ENCODE peak calls at places on chromosomes 4 and X, in ten cellular contexts. C is Peyer's patch, H is IMR-90, B is upper lobe of left lung, E is sigmoid colon, N is testis, L is body of pancreas, X is GM12878, P is spleen, D is gastrocnemius medialis. I is an unnamed sample.

GRCh38 chr4:55169352-55169959 is 44.1 kb upstream of the KDR start:
- DNase-seq in D (no peak), X (no peak), H (peak; percentile 50), E (no peak), B (no peak), P (no peak), L (no peak), C (no peak), N (no peak), I (peak; percentile 28)

GRCh38 chrX:38929966-38930421 is 128.7 kb downstream of the MID1IP1 start:
- DNase-seq in N (no peak), X (no peak), L (no peak), E (peak; percentile 74), D (peak; percentile 43), C (no peak), P (no peak), H (peak; percentile 87), B (no peak), I (no peak)

GRCh38 chr4:21710212-21710843 is 238.2 kb downstream of the KCNIP4 start:
- DNase-seq in P (no peak), N (no peak), D (no peak), L (no peak), H (no peak), B (no peak), X (no peak), C (no peak), E (no peak), I (no peak)

GRCh38 chr4:23958749-23959148 is 68.9 kb upstream of the PPARGC1A start:
- DNase-seq in N (no peak), H (no peak), L (no peak), P (no peak), C (no peak), B (no peak), D (no peak), X (no peak), E (no peak), I (no peak)

GRCh38 chrX:129875669-129876068 is 30.3 kb upstream of the UTP14A start:
- DNase-seq in X (no peak), C (no peak), H (peak; percentile 76), P (no peak), D (no peak), L (no peak), B (no peak), N (no peak), E (no peak), I (no peak)

GRCh38 chrX:10901290-10901633 is 209.9 kb upstream of the HCCS start:
- DNase-seq in E (no peak), D (no peak), C (no peak), X (no peak), B (no peak), L (no peak), N (no peak), H (peak; percentile 7), P (no peak), I (no peak)

GRCh38 chr4:78056265-78057129 is 626 bp upstream of the FRAS1 start:
- DNase-seq in C (peak; percentile 37), H (peak; percentile 24), L (peak; percentile 85), B (peak; percentile 59), E (peak; percentile 90), N (peak; percentile 81), P (peak; percentile 80), D (peak; percentile 72), X (no peak), I (peak; percentile 81)

GRCh38 chrX:97389761-97390192 is 506.1 kb downstream of the RPA4 start:
- DNase-seq in N (no peak), C (no peak), X (no peak), H (peak; percentile 84), P (no peak), B (no peak), D (no peak), E (no peak), L (no peak), I (no peak)

GRCh38 chr4:76384052-76384451 is 36.9 kb downstream of the CCDC158 start:
- DNase-seq in B (no peak), D (no peak), P (no peak), H (no peak), N (no peak), L (no peak), E (no peak), X (no peak), C (no peak), I (no peak)

GRCh38 chr4:184817494-184818215 is 8.1 kb downstream of the ACSL1 start:
- DNase-seq in N (no peak), D (no peak), X (no peak), E (no peak), H (no peak), P (peak; percentile 76), B (peak; percentile 39), C (peak; percentile 27), L (no peak), I (no peak)

GRCh38 chrX:149903889-149904748 is 23.1 kb downstream of the MAGEA8 start:
- DNase-seq in B (no peak), H (peak; percentile 6), L (no peak), C (no peak), N (no peak), E (no peak), P (no peak), X (peak; percentile 13), D (no peak), I (no peak)

GRCh38 chr4:48862038-48862437 is 31.1 kb downstream of the OCIAD1 start:
- DNase-seq in L (no peak), D (no peak), H (no peak), X (no peak), E (no peak), B (no peak), P (no peak), N (no peak), C (no peak), I (no peak)

GRCh38 chr4:4507923-4508322 is 33.9 kb downstream of the STX18 start:
- DNase-seq in H (no peak), P (no peak), D (no peak), E (no peak), N (no peak), B (no peak), C (no peak), X (no peak), L (no peak), I (no peak)

GRCh38 chr4:11470709-11471441 is 42.2 kb upstream of the HS3ST1 start:
- DNase-seq in B (no peak), L (no peak), H (no peak), D (no peak), P (no peak), C (no peak), X (no peak), E (no peak), N (no peak), I (no peak)

DNA sequence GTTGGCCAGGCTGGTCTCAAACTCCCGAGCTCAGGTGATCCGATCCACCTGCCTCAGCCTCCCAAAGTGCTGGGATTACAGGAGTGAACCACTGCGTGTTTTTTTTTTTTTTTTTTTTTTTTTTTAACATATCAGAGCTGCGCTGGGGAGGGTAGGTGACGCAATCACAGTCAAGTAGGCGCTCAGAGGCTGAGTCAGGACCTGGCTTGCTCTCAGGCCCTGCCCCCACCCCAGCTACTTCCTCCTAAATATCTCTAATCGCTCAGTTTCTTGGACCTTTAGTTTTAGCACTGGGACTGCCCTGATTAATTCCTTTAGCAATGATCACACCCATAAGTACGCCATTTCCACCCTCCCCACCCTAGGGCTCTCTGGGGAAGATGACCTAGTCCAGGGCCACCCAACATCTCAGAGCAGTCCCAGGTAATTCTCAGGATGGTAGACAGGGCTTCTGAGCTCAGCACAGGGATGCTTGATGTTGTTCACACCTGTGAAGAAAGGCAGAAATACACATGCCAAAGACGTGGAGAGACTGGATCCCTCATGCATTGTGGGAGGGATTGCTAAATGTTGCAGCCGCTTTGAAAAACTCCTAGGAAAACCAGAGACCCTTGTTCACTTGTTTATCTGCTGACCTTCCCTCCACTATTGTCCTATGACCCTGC is 50.2 kb downstream of the DDX3X start:
- DNase-seq in L (peak; percentile 62), N (peak; percentile 29), H (peak; percentile 86), D (peak; percentile 7), X (no peak), B (no peak), E (peak; percentile 75), C (peak; percentile 61), P (peak; percentile 88), I (peak; percentile 80)
- H3K27ac ChIP-seq in L (no peak overlapping the region), N (no peak overlapping the region), H (peak overlapping the region; percentile 68), D (no peak overlapping the region), X (no peak overlapping the region), B (no peak overlapping the region), E (no peak overlapping the region), C (peak overlapping the region; percentile 87), P (peak overlapping the region; percentile 78), I (peak overlapping the region; percentile 77)

DNA sequence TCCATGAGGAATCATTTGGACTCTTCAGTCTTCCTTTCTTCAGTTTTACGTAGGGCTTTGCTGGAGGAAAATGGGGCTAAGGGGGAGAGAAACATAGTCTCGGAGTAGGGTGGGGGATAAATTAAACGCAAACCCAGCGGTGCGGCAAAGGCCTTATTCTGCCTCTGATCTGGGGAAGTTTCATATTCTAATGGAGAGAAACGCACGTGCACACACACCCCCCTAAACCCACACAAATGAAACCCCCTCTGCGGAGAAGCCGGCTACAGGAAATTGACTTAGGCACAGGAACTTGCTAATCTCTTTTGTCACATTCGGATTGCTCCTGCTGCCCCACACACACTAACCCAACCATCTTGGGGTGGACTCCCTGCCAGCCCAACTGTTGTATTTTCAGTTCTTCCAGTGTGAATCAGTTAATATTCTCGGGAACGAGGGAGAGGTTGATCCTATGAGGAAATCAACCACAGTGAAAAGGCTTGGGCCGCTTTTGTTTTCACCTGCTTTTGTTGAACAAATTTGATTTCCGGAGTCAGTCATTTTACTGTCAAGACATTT is at the start of gene RHOH:
- DNase-seq in C (peak; percentile 88), D (no peak), P (peak; percentile 83), N (no peak), X (no peak), L (no peak), B (no peak), E (no peak), H (no peak), I (peak; percentile 42)
- H3K4me1 ChIP-seq in C (peaks cover 14% of the 10 kb centered on the region), D (no peaks in the 10 kb centered on the region), P (peaks cover 73% of the 10 kb centered on the region), N (no peaks in the 10 kb centered on the region), X (no peaks in the 10 kb centered on the region), L (peaks cover under 1% of the 10 kb centered on the region), B (no peaks in the 10 kb centered on the region), E (no peaks in the 10 kb centered on the region), H (peaks cover 2% of the 10 kb centered on the region), I (peaks cover 7% of the 10 kb centered on the region)

GRCh38 chrX:103310592-103311400 is at the start of gene BEX2:
- DNase-seq in D (peak; percentile 1), B (peak; percentile 94), X (no peak), C (peak; percentile 88), E (peak; percentile 81), L (peak; percentile 88), H (no peak), P (peak; percentile 93), N (peak; percentile 92), I (peak; percentile 86)
- TF ChIP-seq POLR2A in D (no peak), B (no peak), X (peak; percentile 74), C (peak; percentile 55), E (no peak), L (peak; percentile 87), H (no peak), P (no peak), N (peak; percentile 33), I (no peak)

GRCh38 chr4:36317731-36318130 is 36.3 kb downstream of the DTHD1 start:
- DNase-seq in B (no peak), E (no peak), D (no peak), H (no peak), P (no peak), X (no peak), L (no peak), N (no peak), C (no peak), I (no peak)
- H3K27ac ChIP-seq in B (no peak overlapping the region), E (no peak overlapping the region), D (no peak overlapping the region), H (no peak overlapping the region), P (no peak overlapping the region), X (no peak overlapping the region), L (no peak overlapping the region), N (no peak overlapping the region), C (no peak overlapping the region), I (no peak overlapping the region)